ENCODE peak calls at places on chromosome 11, in five cellular contexts. One of them, this sample, is unnamed.
A peak's percentile ranks its signal among the peaks of the same experiment; 100 is the strongest.

GRCh38 chr11:1870721-1871466 is 18.0 kb downstream of the LSP1 start:
- DNase-seq in activated CD8-positive, alpha-beta memory T cell treated with anti-CD3 and anti-CD28 coated beads for 4 hours: no peak
- DNase-seq in posterior cingulate gyrus: no peak
- DNase-seq in activated naive CD8-positive, alpha-beta T cell treated with anti-CD3 and anti-CD28 coated beads, Interleukin-2, amount 50 U/mL, for 16 hours: no peak
- DNase-seq in stimulated activated CD8-positive, alpha-beta memory T cell treated with anti-CD3 and anti-CD28 coated beads, Interleukin-7, amount 100 ng/mL, for 1 hour: no peak
- DNase-seq in this sample: peak; percentile 80

GRCh38 chr11:31810779-31811647 is at the start of gene PAX6:
- DNase-seq in activated CD8-positive, alpha-beta memory T cell treated with anti-CD3 and anti-CD28 coated beads for 4 hours: no peak
- DNase-seq in posterior cingulate gyrus: peak; percentile 59
- DNase-seq in activated naive CD8-positive, alpha-beta T cell treated with anti-CD3 and anti-CD28 coated beads, Interleukin-2, amount 50 U/mL, for 16 hours: no peak
- DNase-seq in stimulated activated CD8-positive, alpha-beta memory T cell treated with anti-CD3 and anti-CD28 coated beads, Interleukin-7, amount 100 ng/mL, for 1 hour: no peak
- DNase-seq in this sample: no peak

GRCh38 chr11:33682446-33682845 is 18.2 kb downstream of the C11orf91 start:
- DNase-seq in activated CD8-positive, alpha-beta memory T cell treated with anti-CD3 and anti-CD28 coated beads for 4 hours: no peak
- DNase-seq in posterior cingulate gyrus: no peak
- DNase-seq in activated naive CD8-positive, alpha-beta T cell treated with anti-CD3 and anti-CD28 coated beads, Interleukin-2, amount 50 U/mL, for 16 hours: no peak
- DNase-seq in stimulated activated CD8-positive, alpha-beta memory T cell treated with anti-CD3 and anti-CD28 coated beads, Interleukin-7, amount 100 ng/mL, for 1 hour: no peak
- DNase-seq in this sample: no peak

GRCh38 chr11:91846664-91847063 is 378.0 kb upstream of the FAT3 start:
- DNase-seq in activated CD8-positive, alpha-beta memory T cell treated with anti-CD3 and anti-CD28 coated beads for 4 hours: no peak
- DNase-seq in posterior cingulate gyrus: no peak
- DNase-seq in activated naive CD8-positive, alpha-beta T cell treated with anti-CD3 and anti-CD28 coated beads, Interleukin-2, amount 50 U/mL, for 16 hours: no peak
- DNase-seq in stimulated activated CD8-positive, alpha-beta memory T cell treated with anti-CD3 and anti-CD28 coated beads, Interleukin-7, amount 100 ng/mL, for 1 hour: no peak
- DNase-seq in this sample: no peak

GRCh38 chr11:30753994-30754393 is 167.8 kb upstream of the MPPED2 start:
- DNase-seq in activated CD8-positive, alpha-beta memory T cell treated with anti-CD3 and anti-CD28 coated beads for 4 hours: no peak
- DNase-seq in posterior cingulate gyrus: no peak
- DNase-seq in activated naive CD8-positive, alpha-beta T cell treated with anti-CD3 and anti-CD28 coated beads, Interleukin-2, amount 50 U/mL, for 16 hours: no peak
- DNase-seq in stimulated activated CD8-positive, alpha-beta memory T cell treated with anti-CD3 and anti-CD28 coated beads, Interleukin-7, amount 100 ng/mL, for 1 hour: no peak
- DNase-seq in this sample: no peak

GRCh38 chr11:74268451-74268850 is 43.0 kb downstream of the P4HA3 start:
- DNase-seq in activated CD8-positive, alpha-beta memory T cell treated with anti-CD3 and anti-CD28 coated beads for 4 hours: no peak
- DNase-seq in posterior cingulate gyrus: no peak
- DNase-seq in activated naive CD8-positive, alpha-beta T cell treated with anti-CD3 and anti-CD28 coated beads, Interleukin-2, amount 50 U/mL, for 16 hours: no peak
- DNase-seq in stimulated activated CD8-positive, alpha-beta memory T cell treated with anti-CD3 and anti-CD28 coated beads, Interleukin-7, amount 100 ng/mL, for 1 hour: no peak
- DNase-seq in this sample: no peak

GRCh38 chr11:119629085-119629484 is 99.9 kb downstream of the NECTIN1 start:
- DNase-seq in activated CD8-positive, alpha-beta memory T cell treated with anti-CD3 and anti-CD28 coated beads for 4 hours: no peak
- DNase-seq in posterior cingulate gyrus: no peak
- DNase-seq in activated naive CD8-positive, alpha-beta T cell treated with anti-CD3 and anti-CD28 coated beads, Interleukin-2, amount 50 U/mL, for 16 hours: no peak
- DNase-seq in stimulated activated CD8-positive, alpha-beta memory T cell treated with anti-CD3 and anti-CD28 coated beads, Interleukin-7, amount 100 ng/mL, for 1 hour: no peak
- DNase-seq in this sample: no peak

GRCh38 chr11:60984149-60984548 is 12.7 kb downstream of the CD6 start:
- DNase-seq in activated CD8-positive, alpha-beta memory T cell treated with anti-CD3 and anti-CD28 coated beads for 4 hours: no peak
- DNase-seq in posterior cingulate gyrus: no peak
- DNase-seq in activated naive CD8-positive, alpha-beta T cell treated with anti-CD3 and anti-CD28 coated beads, Interleukin-2, amount 50 U/mL, for 16 hours: no peak
- DNase-seq in stimulated activated CD8-positive, alpha-beta memory T cell treated with anti-CD3 and anti-CD28 coated beads, Interleukin-7, amount 100 ng/mL, for 1 hour: no peak
- DNase-seq in this sample: no peak

GRCh38 chr11:78418584-78419211 is 1.1 kb upstream of the GAB2 start:
- DNase-seq in activated CD8-positive, alpha-beta memory T cell treated with anti-CD3 and anti-CD28 coated beads for 4 hours: no peak
- DNase-seq in posterior cingulate gyrus: no peak
- DNase-seq in activated naive CD8-positive, alpha-beta T cell treated with anti-CD3 and anti-CD28 coated beads, Interleukin-2, amount 50 U/mL, for 16 hours: no peak
- DNase-seq in stimulated activated CD8-positive, alpha-beta memory T cell treated with anti-CD3 and anti-CD28 coated beads, Interleukin-7, amount 100 ng/mL, for 1 hour: no peak
- DNase-seq in this sample: peak; percentile 23

GRCh38 chr11:114049050-114049449 is 10.5 kb upstream of the ZBTB16 start:
- DNase-seq in activated CD8-positive, alpha-beta memory T cell treated with anti-CD3 and anti-CD28 coated beads for 4 hours: no peak
- DNase-seq in posterior cingulate gyrus: no peak
- DNase-seq in activated naive CD8-positive, alpha-beta T cell treated with anti-CD3 and anti-CD28 coated beads, Interleukin-2, amount 50 U/mL, for 16 hours: no peak
- DNase-seq in stimulated activated CD8-positive, alpha-beta memory T cell treated with anti-CD3 and anti-CD28 coated beads, Interleukin-7, amount 100 ng/mL, for 1 hour: no peak
- DNase-seq in this sample: no peak